ENCODE peak calls at places on chromosomes 2 and 18, in five cellular contexts. I is colonic mucosa, S is IMR-90, D is neuronal stem cell, Q is K562. Z is an unnamed sample. For H3K4me1, the result is how much of the 10 kb centered on the place peaks cover.

GRCh38 chr2:132448771-132449170 is 32.2 kb downstream of the GPR39 start:
- DNase-seq in I (peak), S (peak), D (no peak), Q (no peak), Z (no peak)

GRCh38 chr2:78576409-78576808 is 449.1 kb upstream of the REG3G start:
- DNase-seq in I (no peak), S (no peak), D (no peak), Q (no peak), Z (no peak)

GRCh38 chr2:179304424-179304823 is 39.8 kb upstream of the SESTD1 start:
- DNase-seq in I (no peak), S (no peak), D (no peak), Q (no peak), Z (no peak)

GRCh38 chr2:190564838-190565237 is 30.3 kb upstream of the NEMP2 start:
- DNase-seq in I (no peak), S (no peak), D (no peak), Q (no peak), Z (no peak)

GRCh38 chr2:134727385-134727784 is 8.6 kb upstream of the TMEM163 start:
- DNase-seq in I (no peak), S (no peak), D (no peak), Q (no peak), Z (no peak)

GRCh38 chr2:44360749-44361329 is 455 bp downstream of the PREPL start:
- DNase-seq in I (peak), S (peak), D (no peak), Q (no peak), Z (no peak)

GRCh38 chr18:63321291-63321690 is 1.7 kb upstream of the BCL2 start:
- DNase-seq in I (no peak), S (no peak), D (no peak), Q (no peak), Z (no peak)

GRCh38 chr2:3127279-3127690 is 250.3 kb downstream of the EIPR1 start:
- DNase-seq in I (no peak), S (no peak), D (no peak), Q (no peak), Z (no peak)

GRCh38 chr2:9819551-9819950 is 23.7 kb upstream of the TAF1B start:
- DNase-seq in I (no peak), S (no peak), D (no peak), Q (no peak), Z (no peak)

GRCh38 chr18:63322908-63323634 is 3.5 kb upstream of the BCL2 start:
- DNase-seq in I (peak), S (peak), D (no peak), Q (peak), Z (no peak)

GRCh38 chr2:176118606-176119370 is 2.2 kb downstream of the HOXD10 start:
- DNase-seq in I (no peak), S (no peak), D (no peak), Q (peak), Z (peak)

GRCh38 chr18:32086866-32087265 is 4.8 kb upstream of the RNF138 start:
- DNase-seq in I (no peak), S (peak), D (no peak), Q (no peak), Z (no peak)

GRCh38 chr2:10787176-10787968 is 25.2 kb downstream of the PDIA6 start:
- DNase-seq in I (peak), S (no peak), D (no peak), Q (peak), Z (peak)

GRCh38 chr2:112701092-112701491 is 19.7 kb upstream of the NT5DC4 start:
- DNase-seq in I (no peak), S (peak), D (no peak), Q (no peak), Z (no peak)

GRCh38 chr2:224449212-224450147 is 47.6 kb upstream of the FAM124B start:
- DNase-seq in I (no peak), S (no peak), D (no peak), Q (no peak), Z (no peak)

GRCh38 chr2:202025816-202026215 is 7.8 kb upstream of the FZD7 start:
- DNase-seq in I (no peak), S (no peak), D (no peak), Q (no peak), Z (no peak)

GRCh38 chr18:24878289-24878688 is 417.9 kb downstream of the HRH4 start:
- DNase-seq in I (no peak), S (peak), D (no peak), Q (no peak), Z (no peak)

GRCh38 chr2:197358927-197359326 is 48.3 kb upstream of the ANKRD44 start:
- DNase-seq in I (no peak), S (peak), D (no peak), Q (no peak), Z (no peak)

GRCh38 chr18:23354625-23355024 is 98.5 kb upstream of the RIOK3 start:
- DNase-seq in I (no peak), S (peak), D (no peak), Q (peak), Z (no peak)

GRCh38 chr2:1501196-1501851 is 88.1 kb downstream of the TPO start:
- DNase-seq in I (no peak), S (no peak), D (no peak), Q (no peak), Z (peak)

GRCh38 chr2:92074549-92074898 is 2796.7 kb upstream of the TEKT4 start:
- DNase-seq in I (no peak), S (no peak), D (no peak), Q (no peak), Z (peak)

GRCh38 chr2:29260151-29260772 is 145.0 kb downstream of the CLIP4 start:
- DNase-seq in I (no peak), S (peak), D (no peak), Q (no peak), Z (no peak)

GRCh38 chr18:67733094-67733493 is 216.6 kb upstream of the DSEL start:
- DNase-seq in I (no peak), S (peak), D (no peak), Q (no peak), Z (no peak)

GRCh38 chr2:158131919-158132566 is 30.4 kb downstream of the UPP2 start:
- DNase-seq in I (no peak), S (no peak), D (no peak), Q (no peak), Z (no peak)

GRCh38 chr2:236762628-236763027 is 193.0 kb downstream of the ACKR3 start:
- DNase-seq in I (no peak), S (no peak), D (no peak), Q (no peak), Z (no peak)

GRCh38 chr2:230713331-230714121 is 884 bp downstream of the CAB39 start:
- DNase-seq in I (peak), S (no peak), D (peak), Q (peak), Z (peak)

GRCh38 chr2:165660361-165660760 is 133.7 kb downstream of the GALNT3 start:
- DNase-seq in I (no peak), S (no peak), D (no peak), Q (no peak), Z (no peak)

GRCh38 chr2:47195149-47195548 is 40.0 kb upstream of the STPG4 start:
- DNase-seq in I (no peak), S (no peak), D (no peak), Q (no peak), Z (no peak)

GRCh38 chr18:44804033-44804432 is 123.3 kb downstream of the SETBP1 start:
- DNase-seq in I (no peak), S (no peak), D (no peak), Q (no peak), Z (no peak)

GRCh38 chr18:8454136-8454535 is 155.1 kb upstream of the RAB12 start:
- DNase-seq in I (no peak), S (no peak), D (no peak), Q (no peak), Z (no peak)
- H3K4me1 ChIP-seq in I (under half), S (under half), D (under half), Q (under half), Z (under half)

DNA sequence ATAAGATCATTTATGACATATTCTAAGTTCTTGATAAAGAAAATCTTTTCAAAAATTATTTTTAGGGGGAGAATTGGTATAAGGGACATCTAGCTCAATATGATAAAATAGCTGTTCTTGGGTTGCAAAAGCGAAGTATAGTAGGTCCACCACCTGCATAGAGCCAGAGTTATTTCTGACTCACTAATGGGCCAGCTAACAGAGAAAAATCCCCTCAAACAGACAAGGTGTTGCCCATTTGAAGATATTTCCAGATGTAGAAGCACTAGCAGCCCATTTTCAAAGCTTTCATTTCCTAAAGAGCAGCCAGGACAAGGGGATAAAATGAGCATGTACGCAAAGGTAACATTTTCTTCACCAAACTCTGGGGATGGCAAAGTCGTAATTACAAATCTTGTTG is 165.7 kb upstream of the FN1 start:
- DNase-seq in I (no peak), S (no peak), D (no peak), Q (no peak), Z (no peak)
- H3K9ac ChIP-seq in I (no peak), S (no peak), D (no peak), Q (no peak), Z (no peak)

GRCh38 chr18:58209326-58209725 is 165.3 kb downstream of the NEDD4L start:
- DNase-seq in I (no peak), S (peak), D (no peak), Q (no peak), Z (no peak)

GRCh38 chr18:58213931-58214431 is 170.0 kb downstream of the NEDD4L start:
- DNase-seq in I (no peak), S (peak), D (no peak), Q (no peak), Z (no peak)

GRCh38 chr18:58213445-58213844 is 169.4 kb downstream of the NEDD4L start:
- DNase-seq in I (peak), S (peak), D (no peak), Q (no peak), Z (no peak)

GRCh38 chr18:58212274-58212673 is 168.2 kb downstream of the NEDD4L start:
- DNase-seq in I (peak), S (no peak), D (no peak), Q (no peak), Z (no peak)

GRCh38 chr18:58211510-58211909 is 167.5 kb downstream of the NEDD4L start:
- DNase-seq in I (no peak), S (no peak), D (no peak), Q (no peak), Z (no peak)
- H3K4me1 ChIP-seq in I (under half), S (under half), D (under half), Q (under half), Z (under half)

DNA sequence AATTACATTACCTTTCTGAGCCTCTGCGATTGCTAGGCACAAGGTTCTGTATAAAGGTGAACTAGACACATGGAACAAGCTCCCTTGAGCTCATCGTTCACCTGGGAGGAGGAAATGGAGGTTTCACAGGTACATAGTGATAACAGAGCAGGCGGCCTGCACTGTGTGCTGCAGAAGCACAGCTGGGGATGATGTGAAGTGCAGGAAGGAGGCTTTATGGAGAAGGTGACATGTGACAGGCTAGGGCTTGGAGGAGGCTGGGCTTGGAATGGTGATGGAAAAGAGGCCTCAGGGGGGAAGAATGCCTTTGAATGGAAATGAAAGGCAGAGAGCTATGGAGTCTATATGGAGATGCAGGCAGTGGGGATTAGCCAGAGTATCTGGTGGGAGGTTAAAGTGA is 22.9 kb downstream of the MARCHF4 start:
- DNase-seq in I (no peak), S (no peak), D (no peak), Q (no peak), Z (no peak)
- H3K9ac ChIP-seq in I (no peak), S (no peak), D (no peak), Q (no peak), Z (no peak)

GRCh38 chr2:105744909-105745853 is at the start of gene NCK2:
- DNase-seq in I (peak), S (peak), D (peak), Q (peak), Z (peak)
- H3K4me1 ChIP-seq in I (under half), S (under half), D (under half), Q (under half), Z (under half)

GRCh38 chr2:17878222-17879136 is at the start of gene KCNS3:
- DNase-seq in I (peak), S (peak), D (peak), Q (peak), Z (peak)
- H3K9ac ChIP-seq in I (peak), S (no peak), D (peak), Q (peak), Z (no peak)

DNA sequence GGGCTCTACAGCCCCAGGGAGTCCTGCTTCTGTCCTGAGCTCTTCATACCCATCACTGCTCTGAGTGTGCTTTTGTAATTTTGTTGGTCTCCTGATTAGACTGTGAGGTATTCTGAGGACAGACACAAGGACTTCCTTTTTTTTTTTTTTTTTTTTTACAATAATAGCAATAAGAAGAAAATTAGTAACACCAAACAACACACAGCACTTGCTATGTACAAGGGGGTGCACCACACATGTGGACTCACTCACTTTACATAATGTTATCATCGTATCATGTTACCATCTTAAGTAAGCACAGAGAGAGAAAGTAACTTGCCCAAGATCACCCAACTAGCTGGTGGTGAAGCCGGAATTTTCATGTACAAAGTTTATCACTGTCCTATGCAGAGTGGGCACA is 34.5 kb downstream of the MBP start:
- DNase-seq in I (no peak), S (peak), D (no peak), Q (no peak), Z (no peak)
- H3K4me1 ChIP-seq in I (under half), S (under half), D (under half), Q (under half), Z (under half)

GRCh38 chr18:48842259-48843061 is 108.3 kb downstream of the SMAD7 start:
- DNase-seq in I (no peak), S (no peak), D (no peak), Q (no peak), Z (peak)
- H3K9ac ChIP-seq in I (no peak), S (no peak), D (peak), Q (peak), Z (peak)